ENCODE peak calls at places on chromosomes 13 and 19, in five cellular contexts. E is CD4-positive, CD25-positive, alpha-beta regulatory T cell; A is heart left ventricle; Z is fibroblast of lung; B is uterus. K is an unnamed sample. For H3K4me1, the result is how much of the 10 kb centered on the place peaks cover.

GRCh38 chr13:93290503-93290902 is 63.9 kb downstream of the GPC6 start:
- DNase-seq in A (no peak), Z (peak), E (no peak), B (no peak), K (peak)

GRCh38 chr13:50682966-50683365 is 160.5 kb downstream of the DLEU7 start:
- DNase-seq in Z (no peak), A (no peak), E (no peak), B (no peak), K (no peak)

GRCh38 chr13:45626731-45627374 is 11.3 kb upstream of the ERICH6B start:
- DNase-seq in Z (peak), A (no peak), B (no peak), E (no peak), K (peak)

GRCh38 chr13:57946361-57946760 is 314.8 kb downstream of the PCDH17 start:
- DNase-seq in E (no peak), B (no peak), A (no peak), Z (no peak), K (no peak)

GRCh38 chr19:12899891-12900518 is 9.0 kb downstream of the GCDH start:
- DNase-seq in A (no peak), Z (no peak), B (no peak), E (no peak), K (no peak)

GRCh38 chr19:56076413-56076998 is 44.6 kb downstream of the ZNF787 start:
- DNase-seq in B (no peak), A (no peak), Z (peak), E (peak), K (peak)

GRCh38 chr13:83508905-83509304 is 373.4 kb downstream of the SLITRK1 start:
- DNase-seq in B (no peak), A (no peak), Z (no peak), E (no peak), K (peak)

GRCh38 chr13:32314271-32314967 is 744 bp downstream of the ZAR1L start:
- DNase-seq in B (peak), A (peak), Z (no peak), E (no peak), K (no peak)

GRCh38 chr19:19628499-19629134 is 597 bp upstream of the LPAR2 start:
- DNase-seq in A (no peak), E (peak), Z (peak), B (no peak), K (peak)

GRCh38 chr13:50033696-50034095 is 18.5 kb downstream of the KCNRG start:
- DNase-seq in B (no peak), Z (peak), E (no peak), A (no peak), K (peak)

GRCh38 chr13:94325660-94326059 is 153.8 kb downstream of the DCT start:
- DNase-seq in B (no peak), A (no peak), E (no peak), Z (peak), K (no peak)

GRCh38 chr19:56537442-56537841 is 1.3 kb upstream of the ZFP28 start:
- DNase-seq in A (no peak), Z (no peak), B (no peak), E (no peak), K (no peak)

GRCh38 chr13:107743983-107744382 is 471.4 kb downstream of the LIG4 start:
- DNase-seq in E (no peak), B (no peak), A (no peak), Z (peak), K (peak)

GRCh38 chr19:54558339-54558738 is 15.3 kb upstream of the LILRA2 start:
- DNase-seq in E (no peak), Z (no peak), B (no peak), A (no peak), K (no peak)

GRCh38 chr19:53519431-53519830 is 18.5 kb upstream of the ZNF331 start:
- DNase-seq in Z (no peak), A (no peak), B (peak), E (no peak), K (no peak)

GRCh38 chr19:49887653-49888477 is 8.8 kb downstream of the IL4I1 start:
- DNase-seq in Z (no peak), E (no peak), A (peak), B (no peak), K (no peak)

GRCh38 chr19:34556500-34556899 is 74.9 kb downstream of the WTIP start:
- DNase-seq in B (no peak), A (no peak), Z (no peak), E (peak), K (peak)

GRCh38 chr19:7177926-7178325 is 108.4 kb downstream of the ZNF557 start:
- DNase-seq in E (no peak), Z (peak), A (no peak), B (peak), K (peak)

GRCh38 chr13:39370554-39370953 is 232.4 kb downstream of the LHFPL6 start:
- DNase-seq in B (peak), A (no peak), E (no peak), Z (peak), K (peak)

GRCh38 chr19:47280183-47280797 is 5.6 kb downstream of the INAFM1 start:
- DNase-seq in B (peak), Z (no peak), E (peak), A (no peak), K (peak)

GRCh38 chr19:16378291-16378889 is 53.8 kb downstream of the KLF2 start:
- DNase-seq in Z (no peak), E (no peak), A (no peak), B (no peak), K (no peak)

GRCh38 chr19:16376649-16377048 is 52.0 kb downstream of the KLF2 start:
- DNase-seq in B (peak), Z (no peak), E (peak), A (no peak), K (no peak)

GRCh38 chr19:16375936-16376185 is 51.2 kb downstream of the KLF2 start:
- DNase-seq in A (no peak), E (no peak), B (no peak), Z (no peak), K (no peak)

GRCh38 chr19:16376241-16376640 is 51.6 kb downstream of the KLF2 start:
- DNase-seq in B (no peak), E (no peak), Z (no peak), A (no peak), K (no peak)

GRCh38 chr19:16377521-16377920 is 52.9 kb downstream of the KLF2 start:
- DNase-seq in A (no peak), Z (no peak), E (no peak), B (no peak), K (no peak)
- H3K4me1 ChIP-seq in A (under half), Z (under half), E (half or more), B (under half), K (under half)

GRCh38 chr19:48394331-48395169 is 1.1 kb downstream of the GRIN2D start:
- DNase-seq in E (no peak), Z (no peak), A (no peak), B (no peak), K (no peak)
- H3K4me3 ChIP-seq in E (no peak), Z (no peak), A (no peak), B (no peak), K (peak)

GRCh38 chr13:97258801-97259200 is 36.7 kb downstream of the MBNL2 start:
- DNase-seq in E (no peak), A (no peak), B (no peak), Z (peak), K (peak)

GRCh38 chr13:97259787-97260641 is 37.9 kb downstream of the MBNL2 start:
- DNase-seq in B (no peak), Z (peak), A (no peak), E (no peak), K (peak)

GRCh38 chr13:97262058-97262457 is 39.9 kb downstream of the MBNL2 start:
- DNase-seq in Z (no peak), A (no peak), E (no peak), B (no peak), K (no peak)

GRCh38 chr13:97263160-97263559 is 41.0 kb downstream of the MBNL2 start:
- DNase-seq in Z (no peak), A (no peak), B (no peak), E (no peak), K (no peak)

DNA sequence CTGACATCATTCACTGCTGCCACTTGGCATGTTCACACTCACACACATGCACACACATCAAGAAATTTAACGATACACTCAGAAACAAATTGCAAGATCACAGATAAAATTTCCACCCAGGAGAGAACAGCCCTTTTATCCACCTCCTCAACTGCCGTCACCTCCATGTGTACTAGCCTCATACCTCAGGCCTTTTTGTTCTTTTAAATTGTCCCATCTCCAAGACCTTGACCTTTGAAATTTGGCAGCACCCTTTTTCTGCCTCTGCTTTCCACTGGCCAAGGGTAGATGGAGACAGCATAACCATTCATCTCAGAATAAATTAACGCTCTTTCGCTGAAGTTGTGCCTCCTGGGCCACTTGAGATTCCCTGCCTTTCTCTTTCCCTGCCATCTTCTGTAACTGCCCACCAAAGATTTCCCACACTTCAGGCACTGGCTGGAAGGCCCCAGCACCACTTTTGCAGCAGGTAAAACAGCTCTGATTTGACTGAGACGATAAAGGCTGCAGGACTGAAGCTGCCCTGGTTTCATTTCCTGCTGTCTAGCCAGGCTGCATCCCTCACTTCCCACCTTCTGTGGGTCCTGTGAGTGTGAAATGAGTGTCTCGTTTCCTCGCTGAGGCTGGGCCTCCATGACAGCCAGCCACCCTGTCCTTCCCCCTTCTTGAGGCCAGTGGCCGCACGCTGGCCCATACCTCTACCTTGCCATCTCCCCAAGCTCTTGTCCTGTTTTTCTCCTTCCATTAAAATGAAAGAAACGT is 39.3 kb downstream of the MBNL2 start:
- DNase-seq in B (no peak), Z (no peak), A (no peak), E (peak), K (no peak)
- H3K4me1 ChIP-seq in B (under half), Z (under half), A (half or more), E (under half), K (half or more)

DNA sequence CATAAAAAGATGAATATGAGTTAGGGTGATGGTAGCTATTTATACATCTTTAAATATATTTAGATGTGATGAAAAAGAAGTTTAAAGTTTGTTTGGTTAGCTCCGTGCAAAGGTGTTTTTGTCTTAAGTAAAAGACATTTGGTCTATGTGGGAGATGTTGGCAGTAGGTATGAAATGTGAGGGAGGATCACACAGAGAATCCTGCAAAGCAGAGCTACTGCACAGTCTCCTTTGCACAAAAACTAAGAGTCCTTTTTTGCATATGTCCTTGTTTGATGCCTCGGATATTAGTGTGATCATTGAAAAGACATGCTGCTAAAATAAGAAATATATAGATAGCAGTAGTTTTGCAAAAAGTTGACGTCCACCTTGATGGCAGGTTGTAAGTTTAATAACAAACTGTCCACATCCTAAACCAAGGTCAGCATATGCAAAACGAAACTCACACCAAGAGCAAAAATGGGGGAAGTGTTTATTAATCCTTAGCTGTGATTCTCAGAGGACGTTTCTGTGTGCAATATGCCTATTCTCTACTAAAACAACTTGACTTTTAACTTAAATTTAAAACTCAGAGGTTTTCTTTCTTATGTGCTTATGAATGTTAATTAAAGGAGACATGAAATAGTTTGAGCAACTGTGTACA is 870.1 kb downstream of the PCDH9 start:
- DNase-seq in A (no peak), Z (no peak), E (no peak), B (no peak), K (no peak)
- H3K4me3 ChIP-seq in A (no peak), Z (no peak), E (no peak), B (no peak), K (no peak)

GRCh38 chr19:14553042-14553938 is 18.6 kb downstream of the NDUFB7 start:
- DNase-seq in B (no peak), E (no peak), Z (no peak), A (no peak), K (no peak)

GRCh38 chr19:14554382-14554812 is 17.5 kb downstream of the NDUFB7 start:
- DNase-seq in B (no peak), A (no peak), Z (no peak), E (no peak), K (no peak)

GRCh38 chr19:14553939-14554243 is 18.0 kb downstream of the NDUFB7 start:
- DNase-seq in A (no peak), E (no peak), B (no peak), Z (no peak), K (no peak)

GRCh38 chr19:14545716-14546082 is 16.3 kb downstream of the TECR start:
- DNase-seq in Z (no peak), E (no peak), A (no peak), B (no peak), K (no peak)

DNA sequence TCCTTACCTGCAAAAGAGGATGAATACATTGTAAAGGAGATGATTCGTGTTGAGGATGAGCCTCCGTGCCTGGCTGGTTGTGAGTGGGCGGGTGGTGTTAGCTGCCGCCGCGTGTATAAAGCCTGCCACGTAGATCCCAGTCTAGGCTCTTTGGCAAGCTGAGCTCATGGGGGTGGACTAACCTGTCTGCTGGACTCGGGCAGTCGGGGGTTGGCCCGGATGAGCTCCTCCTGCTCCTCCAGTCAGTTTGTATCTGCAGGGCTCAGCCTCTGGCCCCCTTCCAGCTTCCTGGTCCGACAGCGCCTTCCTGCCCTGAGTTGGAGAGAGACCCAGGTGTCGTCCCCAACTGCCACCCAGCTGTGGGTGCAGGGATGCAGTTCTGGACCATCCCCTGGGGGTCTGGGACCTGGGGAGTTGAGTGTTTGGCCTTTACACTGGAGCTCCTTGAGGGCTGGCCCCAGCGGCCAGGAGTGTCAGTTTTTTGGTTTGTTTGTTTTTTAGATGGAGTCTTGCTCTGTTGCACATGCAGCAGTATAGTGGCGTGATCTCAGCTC is 20.9 kb downstream of the TECR start:
- DNase-seq in B (no peak), Z (peak), A (no peak), E (no peak), K (no peak)
- H3K4me1 ChIP-seq in B (under half), Z (under half), A (under half), E (under half), K (under half)

DNA sequence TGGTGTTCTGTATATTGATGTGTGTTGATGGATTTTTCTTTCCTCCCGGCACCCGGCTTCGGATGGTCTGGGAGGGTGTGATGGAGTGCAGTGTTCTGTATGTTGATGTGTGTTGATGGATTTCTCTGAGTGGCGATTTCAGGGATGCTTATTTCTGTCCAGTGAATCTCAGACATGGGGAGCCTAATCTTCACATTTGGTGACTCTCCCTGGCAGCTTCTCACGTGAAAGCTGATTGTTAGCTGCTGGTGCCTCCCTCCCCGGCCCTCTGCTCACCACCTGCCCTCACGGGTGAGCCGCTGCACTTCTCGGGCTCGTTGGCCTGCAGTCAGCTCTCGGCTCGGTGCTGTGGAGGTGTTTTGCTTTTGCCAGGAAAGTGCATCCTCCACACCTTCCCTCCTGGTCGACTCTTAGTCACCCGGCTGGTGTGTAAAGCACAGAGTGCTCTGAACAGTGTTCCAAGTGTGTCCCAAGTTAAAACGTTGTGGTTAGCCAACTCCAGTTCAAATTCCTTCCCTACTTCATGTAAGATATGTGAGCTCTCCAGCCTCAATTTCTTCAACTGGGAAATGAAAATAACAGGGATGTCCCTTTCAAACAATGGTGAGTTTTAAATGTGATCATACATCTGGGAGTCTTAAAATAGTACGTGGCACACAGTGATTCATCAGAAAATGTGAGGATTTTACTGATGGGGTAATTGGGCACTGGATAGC is 54.6 kb downstream of the ATP11A start:
- DNase-seq in A (no peak), Z (peak), B (peak), E (no peak), K (peak)
- H3K4me3 ChIP-seq in A (no peak), Z (no peak), B (no peak), E (no peak), K (peak)

DNA sequence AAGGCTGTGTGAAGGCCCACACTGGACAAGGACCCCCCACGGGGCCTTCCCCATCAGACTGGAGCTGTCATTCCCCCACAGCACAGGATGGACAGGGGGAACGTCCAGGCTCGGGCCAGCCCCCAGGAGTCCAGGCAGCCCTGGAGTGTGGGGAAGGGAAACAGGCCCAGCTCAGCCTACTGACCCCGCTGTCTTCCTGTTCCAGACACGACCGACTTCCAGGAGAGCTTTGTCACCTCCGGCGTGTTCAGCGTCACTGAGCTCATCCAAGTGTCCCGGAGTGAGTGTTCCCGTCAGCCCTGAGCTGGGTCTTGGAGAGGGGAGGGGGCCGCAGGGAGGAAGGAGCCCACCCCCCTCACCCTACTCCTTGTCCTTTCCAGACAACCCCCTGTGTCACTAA is 47.0 kb downstream of the SMIM24 start:
- DNase-seq in E (no peak), Z (no peak), B (no peak), A (no peak), K (no peak)
- H3K4me1 ChIP-seq in E (under half), Z (under half), B (under half), A (under half), K (under half)

DNA sequence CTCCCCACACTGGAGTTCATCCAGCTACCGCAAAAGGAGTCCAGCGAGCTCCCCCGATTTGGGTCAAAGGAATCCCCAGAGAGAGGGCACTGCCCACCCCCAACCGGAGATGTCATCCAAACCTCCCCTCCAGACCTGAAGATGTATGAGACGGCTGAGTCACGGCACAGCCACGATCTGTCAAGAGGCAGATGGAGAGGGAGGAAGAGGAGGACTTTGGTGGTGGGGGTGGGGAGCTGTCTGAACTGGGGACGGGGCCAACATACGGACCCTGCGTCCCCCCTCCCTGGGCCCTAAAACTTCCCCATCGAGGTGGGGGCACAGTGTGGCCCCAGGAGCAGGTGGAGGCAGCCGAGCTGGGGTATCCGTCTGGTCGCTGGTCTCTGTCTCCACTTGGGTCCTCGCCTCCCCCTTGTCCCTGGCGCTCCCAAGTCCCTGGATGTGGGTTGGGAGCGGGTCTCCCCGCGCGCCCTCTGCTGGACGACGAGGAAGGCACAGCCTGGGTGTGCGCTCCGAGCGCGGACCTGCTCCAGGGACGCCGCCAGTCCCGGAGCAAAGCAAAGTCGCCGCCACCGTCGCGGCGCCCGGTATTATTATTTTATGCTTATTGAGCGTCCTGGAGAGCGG is 3.8 kb downstream of the PDE4A start:
- DNase-seq in B (peak), A (peak), E (peak), Z (peak), K (peak)
- H3K4me3 ChIP-seq in B (no peak), A (peak), E (peak), Z (peak), K (peak)

K was measured in adipocyte.